ENCODE peak calls at places on chromosomes 3 and 15, in five cellular contexts. N is GM12865; S is cardiac fibroblast; L is CD8-positive, alpha-beta T cell; T is astrocyte of the spinal cord. J is an unnamed sample.

GRCh38 chr3:27643355-27643754 is 78.8 kb downstream of the EOMES start:
- DNase-seq in L (no peak), T (no peak), S (peak; percentile 69), N (no peak), J (peak; percentile 69)

GRCh38 chr3:165748094-165748493 is 89.1 kb downstream of the BCHE start:
- DNase-seq in S (no peak), L (no peak), T (no peak), N (no peak), J (no peak)

GRCh38 chr3:3141939-3142338 is 15.2 kb downstream of the TRNT1 start:
- DNase-seq in S (no peak), L (no peak), T (no peak), N (no peak), J (no peak)

GRCh38 chr3:66592061-66592875 is 91.4 kb upstream of the LRIG1 start:
- DNase-seq in N (no peak), T (peak; percentile 76), L (no peak), S (peak; percentile 10), J (no peak)

GRCh38 chr3:10977864-10978510 is 14.6 kb upstream of the SLC6A1 start:
- DNase-seq in N (no peak), S (peak; percentile 56), L (no peak), T (peak; percentile 67), J (peak; percentile 61)

GRCh38 chr3:138082085-138082991 is 33.1 kb downstream of the DZIP1L start:
- DNase-seq in N (peak; percentile 63), S (peak; percentile 90), T (peak; percentile 97), L (no peak), J (peak; percentile 82)

GRCh38 chr15:94335616-94336015 is 104.3 kb downstream of the MCTP2 start:
- DNase-seq in S (no peak), N (no peak), L (no peak), T (no peak), J (peak; percentile 13)

GRCh38 chr15:78461171-78461881 is 23.3 kb downstream of the IREB2 start:
- DNase-seq in S (peak; percentile 31), N (no peak), T (peak; percentile 13), L (no peak), J (peak; percentile 1)

GRCh38 chr3:194267744-194268658 is 83.1 kb downstream of the CPN2 start:
- DNase-seq in T (peak; percentile 22), N (no peak), S (peak; percentile 95), L (no peak), J (no peak)

GRCh38 chr15:76056931-76057330 is 2.9 kb upstream of the TMEM266 start:
- DNase-seq in T (no peak), L (no peak), N (peak; percentile 76), S (no peak), J (no peak)

GRCh38 chr3:116770815-116771450 is 61.4 kb downstream of the TUSC7 start:
- DNase-seq in L (no peak), T (peak; percentile 80), N (peak; percentile 78), S (peak; percentile 84), J (peak; percentile 69)

DNA sequence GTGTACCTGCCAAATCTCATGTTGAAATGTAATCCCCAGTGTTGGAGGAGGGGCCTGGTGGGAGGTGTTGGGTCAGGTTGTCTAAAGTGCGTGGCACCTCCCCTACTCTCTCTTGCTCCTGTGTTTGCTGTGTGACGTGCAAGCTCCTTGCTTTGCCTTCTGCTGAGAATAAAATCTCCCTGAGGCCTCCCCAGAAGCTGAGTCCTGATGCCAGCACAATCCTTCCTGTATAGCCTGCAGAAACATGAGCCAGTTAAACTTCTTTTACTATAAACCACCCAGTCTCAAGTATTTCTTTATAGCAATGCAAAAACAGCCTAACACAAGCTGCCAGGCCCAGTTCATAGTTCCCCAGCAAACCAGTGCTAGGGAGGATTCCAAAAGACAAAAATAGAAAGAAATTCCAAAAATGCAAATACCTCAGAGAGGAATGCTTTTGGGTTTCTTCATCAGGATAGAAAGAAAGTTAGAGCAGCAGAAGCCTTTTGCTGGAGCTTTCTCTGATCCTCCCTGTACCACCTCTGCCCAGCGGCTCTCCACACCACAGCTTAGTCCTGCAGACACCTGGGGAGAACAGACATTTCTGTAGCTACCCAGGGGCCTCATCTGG is 25.9 kb upstream of the CDV3 start:
- DNase-seq in T (peak; percentile 56), S (peak; percentile 74), N (no peak), L (no peak), J (peak; percentile 91)
- H3K4me3 ChIP-seq in T (no peak overlapping the region), S (no peak overlapping the region), N (no peak overlapping the region), L (no peak overlapping the region), J (no peak overlapping the region)

GRCh38 chr3:149969945-149970715 is 565 bp downstream of the PFN2 start:
- DNase-seq in N (peak; percentile 93), L (peak; percentile 84), S (peak; percentile 91), T (peak; percentile 87), J (peak; percentile 81)

GRCh38 chr3:149971403-149972075 is 844 bp upstream of the PFN2 start:
- DNase-seq in S (peak; percentile 74), L (peak; percentile 30), N (no peak), T (no peak), J (no peak)

GRCh38 chr3:149968216-149968615 is 2.5 kb downstream of the PFN2 start:
- DNase-seq in S (peak; percentile 53), N (no peak), T (peak; percentile 58), L (no peak), J (no peak)

GRCh38 chr3:149969110-149969944 is 1.4 kb downstream of the PFN2 start:
- DNase-seq in N (no peak), L (no peak), T (peak; percentile 84), S (peak; percentile 91), J (peak; percentile 90)

DNA sequence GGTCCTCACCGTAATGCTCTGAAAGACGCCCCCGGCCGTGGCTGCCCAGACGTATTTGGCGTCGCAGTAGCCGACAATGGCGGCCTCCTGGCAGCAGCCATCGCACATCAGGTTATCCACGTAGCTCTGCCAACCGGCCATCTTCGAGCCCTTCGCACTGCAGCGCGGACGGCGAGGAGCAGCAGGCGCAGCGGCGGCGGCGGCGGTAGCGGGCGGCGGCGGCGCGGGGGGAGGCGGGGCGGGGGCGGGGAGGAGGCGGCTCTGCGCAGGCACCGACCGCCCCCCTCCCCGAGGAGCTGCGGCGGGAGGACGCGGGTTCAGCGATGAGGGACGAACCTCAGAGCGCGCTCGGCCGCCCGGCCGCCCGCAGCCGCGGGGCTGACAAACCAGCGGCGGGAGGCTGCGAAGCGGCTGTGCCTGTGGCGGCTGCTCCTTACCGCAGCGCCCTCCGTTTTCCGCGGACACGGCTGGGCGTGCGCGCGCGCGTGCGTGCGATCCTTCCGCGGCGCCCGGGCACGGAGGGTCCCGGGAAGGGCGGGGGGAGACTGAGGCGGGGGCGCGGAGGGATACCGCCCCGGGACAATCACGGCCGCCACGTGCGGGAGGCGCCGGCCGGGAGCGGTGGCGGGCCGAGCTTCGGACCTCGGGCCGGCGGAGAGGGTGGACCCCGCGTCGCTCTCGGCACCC is at the start of gene PFN2:
- DNase-seq in L (peak; percentile 59), S (peak; percentile 75), N (peak; percentile 89), T (peak; percentile 88), J (peak; percentile 88)
- TF ChIP-seq CTCF in L (no peak), S (no peak), N (no peak), T (no peak), J (no peak)

GRCh38 chr15:100350434-100351226 is 8.9 kb upstream of the ADAMTS17 start:
- DNase-seq in T (peak; percentile 52), N (no peak), L (no peak), S (peak; percentile 91), J (peak; percentile 58)
- H3K4me3 ChIP-seq in T (peak overlapping the region; percentile 53), N (no peak overlapping the region), L (peak overlapping the region; percentile 88), S (peak overlapping the region; percentile 64), J (peak overlapping the region; percentile 70)

DNA sequence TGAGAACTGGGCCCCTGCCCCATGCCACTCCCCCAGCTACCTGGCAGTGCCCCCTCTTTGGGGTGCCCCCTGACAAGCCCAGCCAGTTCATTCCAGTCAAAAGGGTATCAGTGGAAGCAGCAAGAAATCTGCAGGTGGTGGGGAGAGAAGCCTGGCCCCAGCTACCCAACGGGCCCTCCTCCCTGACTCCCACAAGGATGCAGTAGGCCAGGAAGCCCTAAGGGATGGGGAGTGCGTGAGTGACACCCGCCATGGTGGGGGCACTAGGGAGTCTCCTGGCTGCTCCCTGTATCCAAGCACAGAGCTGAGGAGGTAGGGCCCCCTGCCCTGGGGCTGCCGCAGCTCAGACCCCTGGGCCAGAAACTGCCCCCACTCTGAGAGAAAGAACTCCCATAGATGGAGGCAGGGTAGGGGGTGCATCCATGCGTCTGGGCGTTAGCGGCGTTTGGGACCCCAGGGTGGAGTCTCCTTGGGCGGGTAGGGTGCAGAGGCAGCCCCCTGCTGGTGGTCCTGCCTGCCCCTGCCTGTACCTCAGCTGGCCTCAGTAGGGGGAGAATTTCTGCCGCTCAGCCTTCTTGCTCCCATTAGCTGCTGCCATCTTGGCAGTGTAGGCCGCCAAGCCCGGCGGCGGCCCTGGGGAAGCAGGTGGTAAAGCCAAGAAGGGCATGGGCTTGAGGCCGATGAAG is 2.5 kb downstream of the GPR62 start:
- DNase-seq in N (no peak), L (no peak), T (no peak), S (no peak), J (no peak)
- TF ChIP-seq CTCF in N (no peak), L (no peak), T (no peak), S (no peak), J (no peak)

GRCh38 chr15:41881925-41882688 is 11.7 kb downstream of the SPTBN5 start:
- DNase-seq in T (peak; percentile 22), L (no peak), N (no peak), S (no peak), J (no peak)
- H3K4me3 ChIP-seq in T (no peak overlapping the region), L (no peak overlapping the region), N (no peak overlapping the region), S (no peak overlapping the region), J (no peak overlapping the region)

GRCh38 chr3:69016102-69016501 is 2.6 kb upstream of the EOGT start:
- DNase-seq in T (no peak), L (no peak), S (no peak), N (no peak), J (no peak)

GRCh38 chr3:69020857-69021256 is 7.4 kb upstream of the EOGT start:
- DNase-seq in L (no peak), S (no peak), N (no peak), T (no peak), J (no peak)

GRCh38 chr3:69016901-69017300 is 3.4 kb upstream of the EOGT start:
- DNase-seq in T (no peak), L (no peak), N (no peak), S (no peak), J (no peak)

DNA sequence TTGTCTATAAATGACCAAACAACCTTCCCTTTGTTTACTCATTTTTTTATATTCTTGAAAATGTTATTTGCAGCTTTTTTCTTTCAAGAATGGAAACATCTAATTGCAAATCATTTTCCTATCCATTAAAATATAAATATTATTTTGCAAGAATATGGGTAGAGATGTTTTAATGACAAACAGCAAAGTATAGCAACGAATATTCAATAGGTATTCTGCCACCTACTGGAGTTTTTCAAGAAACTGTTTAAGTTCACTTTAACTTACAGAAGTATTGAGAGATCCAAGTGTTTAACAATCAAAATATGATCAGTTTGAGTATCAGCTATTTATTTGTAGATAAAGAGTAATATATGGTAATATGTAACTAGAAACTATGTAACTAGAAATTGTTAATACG is 6.9 kb upstream of the EOGT start:
- DNase-seq in N (no peak), T (no peak), L (no peak), S (no peak), J (no peak)
- TF ChIP-seq CTCF in N (no peak), T (no peak), L (peak; percentile 39), S (peak; percentile 17), J (peak; percentile 40)

DNA sequence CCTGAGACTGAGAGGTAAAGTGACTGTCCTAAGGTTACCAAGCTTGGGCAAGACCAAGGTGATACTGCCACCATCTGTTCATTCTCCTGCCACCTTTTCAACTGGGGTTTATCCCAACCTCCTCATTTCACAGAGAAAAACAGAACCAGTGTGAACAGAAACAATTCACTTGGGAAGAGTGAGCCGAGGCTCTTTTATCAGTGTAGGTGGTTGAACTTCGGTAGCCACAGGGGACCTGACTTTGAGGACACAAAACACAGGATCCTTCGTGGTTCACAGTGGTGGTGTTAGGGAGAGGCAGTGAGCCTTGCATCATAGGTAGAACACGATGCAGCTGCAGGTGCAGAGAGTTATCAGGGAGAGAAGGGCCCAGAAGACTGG is 72.8 kb upstream of the ICE2 start:
- DNase-seq in S (no peak), L (no peak), N (peak; percentile 68), T (no peak), J (no peak)
- H3K4me3 ChIP-seq in S (no peak overlapping the region), L (no peak overlapping the region), N (peak overlapping the region; percentile 5), T (no peak overlapping the region), J (no peak overlapping the region)

GRCh38 chr3:134284438-134284837 is 33.8 kb upstream of the RYK start:
- DNase-seq in L (no peak), S (no peak), N (no peak), T (no peak), J (no peak)
- TF ChIP-seq CTCF in L (no peak), S (no peak), N (no peak), T (no peak), J (no peak)

J was measured in AG10803.